ENCODE peak calls at places on chromosomes 13 and 19, in six cellular contexts. W, C, U, V, Y and B are unnamed samples.

GRCh38 chr19:10305139-10305806 is 4.3 kb downstream of the ZGLP1 start:
- ATAC-seq in U (no peak), C (peak), W (no peak), Y (no peak), V (no peak), B (no peak)

GRCh38 chr13:53042897-53043296 is 14.3 kb downstream of the OLFM4 start:
- ATAC-seq in V (no peak), U (no peak), Y (no peak), W (no peak), C (no peak), B (no peak)

GRCh38 chr19:38057954-38058690 is 151.1 kb downstream of the SIPA1L3 start:
- ATAC-seq in U (peak), Y (no peak), W (no peak), C (peak), V (peak), B (no peak)

GRCh38 chr13:73993661-73994060 is 140.5 kb downstream of the KLF12 start:
- ATAC-seq in Y (no peak), W (no peak), U (no peak), C (no peak), V (no peak), B (no peak)

GRCh38 chr19:19026299-19026971 is 6.9 kb downstream of the SUGP2 start:
- ATAC-seq in W (peak), U (no peak), Y (peak), C (no peak), V (peak), B (no peak)

GRCh38 chr13:35879111-35879510 is 252.1 kb downstream of the DCLK1 start:
- ATAC-seq in U (no peak), W (no peak), V (no peak), Y (no peak), C (no peak), B (no peak)

GRCh38 chr13:40503966-40504591 is 162.4 kb downstream of the FOXO1 start:
- ATAC-seq in C (peak), U (peak), Y (no peak), W (no peak), V (peak), B (peak)

GRCh38 chr19:34217952-34218817 is 36.2 kb upstream of the GARRE1 start:
- ATAC-seq in V (no peak), W (peak), U (peak), C (peak), Y (peak), B (no peak)

GRCh38 chr19:811511-812048 is 10.2 kb downstream of the PLPPR3 start:
- ATAC-seq in V (no peak), W (peak), Y (no peak), U (no peak), C (no peak), B (no peak)

GRCh38 chr13:31073859-31074718 is 87.6 kb downstream of the HSPH1 start:
- ATAC-seq in Y (peak), U (no peak), W (no peak), C (peak), V (no peak), B (no peak)
- TF ChIP-seq EP300 in Y (peak), U (no peak), W (no peak), C (no peak), V (no peak), B (no peak)

DNA sequence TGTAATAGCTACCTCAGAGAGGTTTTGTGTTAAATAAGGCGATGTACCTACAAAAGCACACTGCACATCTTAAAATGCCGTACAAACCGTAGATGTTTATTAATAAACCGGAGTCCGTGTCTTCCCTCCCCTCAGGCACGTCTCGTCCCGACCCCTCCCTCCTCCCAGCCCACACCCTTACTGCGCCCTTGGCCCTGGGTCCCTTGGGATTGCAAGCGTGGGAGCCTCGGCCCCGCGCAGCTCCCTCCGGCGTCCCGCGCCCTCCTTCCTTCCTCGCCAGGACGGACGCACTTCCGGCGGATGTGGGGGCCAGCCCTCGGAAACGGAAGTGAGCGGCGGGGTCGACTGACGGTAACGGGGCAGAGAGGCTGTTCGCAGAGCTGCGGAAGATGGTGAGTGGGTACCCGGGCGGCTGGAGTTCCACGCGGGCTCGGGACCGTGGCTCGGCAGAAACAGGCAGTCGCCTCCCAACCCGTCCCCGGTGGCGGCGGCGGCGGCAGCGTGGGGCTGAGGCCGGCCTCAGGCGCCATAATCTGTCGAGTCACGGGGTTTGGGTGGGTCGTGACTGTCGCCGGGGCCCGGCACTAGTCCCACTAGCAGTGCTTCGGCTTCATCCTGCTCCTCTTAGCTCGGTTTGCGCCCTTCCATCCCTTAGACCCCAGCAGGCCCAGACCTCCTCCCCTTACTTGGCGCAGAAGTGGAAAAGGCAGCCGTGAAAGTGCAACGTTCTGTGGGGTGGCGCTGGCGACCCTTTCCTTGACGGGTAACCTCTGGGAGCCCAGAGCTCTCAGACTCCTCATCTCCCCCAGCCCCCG is at the start of gene POMP:
- ATAC-seq in C (peak), W (peak), Y (peak), V (peak), U (peak), B (peak)
- TF ChIP-seq EP300 in C (peak), W (peak), Y (no peak), V (no peak), U (no peak), B (no peak)

DNA sequence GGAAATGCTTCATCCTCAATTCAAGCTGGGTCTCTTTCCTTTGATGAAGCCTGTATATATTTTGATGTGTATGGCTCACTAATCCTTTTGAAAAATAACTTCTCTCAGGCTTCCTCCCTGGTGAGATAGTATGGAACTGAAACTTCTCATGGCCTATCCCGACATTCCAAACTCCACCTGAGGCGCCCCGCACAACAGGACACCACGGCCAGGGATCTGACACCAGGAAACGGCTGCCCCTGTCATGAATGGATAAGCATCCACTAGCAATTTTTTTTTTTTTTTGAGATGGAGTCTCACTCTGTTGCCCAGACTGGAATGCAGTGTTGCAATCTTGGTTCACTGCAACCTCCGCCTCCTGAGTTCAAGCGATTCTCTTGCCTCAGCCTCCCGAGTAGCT is 16.4 kb downstream of the SLC7A1 start:
- ATAC-seq in U (no peak), W (no peak), Y (no peak), C (no peak), V (no peak), B (no peak)
- TF ChIP-seq EP300 in U (no peak), W (no peak), Y (no peak), C (no peak), V (no peak), B (no peak)

DNA sequence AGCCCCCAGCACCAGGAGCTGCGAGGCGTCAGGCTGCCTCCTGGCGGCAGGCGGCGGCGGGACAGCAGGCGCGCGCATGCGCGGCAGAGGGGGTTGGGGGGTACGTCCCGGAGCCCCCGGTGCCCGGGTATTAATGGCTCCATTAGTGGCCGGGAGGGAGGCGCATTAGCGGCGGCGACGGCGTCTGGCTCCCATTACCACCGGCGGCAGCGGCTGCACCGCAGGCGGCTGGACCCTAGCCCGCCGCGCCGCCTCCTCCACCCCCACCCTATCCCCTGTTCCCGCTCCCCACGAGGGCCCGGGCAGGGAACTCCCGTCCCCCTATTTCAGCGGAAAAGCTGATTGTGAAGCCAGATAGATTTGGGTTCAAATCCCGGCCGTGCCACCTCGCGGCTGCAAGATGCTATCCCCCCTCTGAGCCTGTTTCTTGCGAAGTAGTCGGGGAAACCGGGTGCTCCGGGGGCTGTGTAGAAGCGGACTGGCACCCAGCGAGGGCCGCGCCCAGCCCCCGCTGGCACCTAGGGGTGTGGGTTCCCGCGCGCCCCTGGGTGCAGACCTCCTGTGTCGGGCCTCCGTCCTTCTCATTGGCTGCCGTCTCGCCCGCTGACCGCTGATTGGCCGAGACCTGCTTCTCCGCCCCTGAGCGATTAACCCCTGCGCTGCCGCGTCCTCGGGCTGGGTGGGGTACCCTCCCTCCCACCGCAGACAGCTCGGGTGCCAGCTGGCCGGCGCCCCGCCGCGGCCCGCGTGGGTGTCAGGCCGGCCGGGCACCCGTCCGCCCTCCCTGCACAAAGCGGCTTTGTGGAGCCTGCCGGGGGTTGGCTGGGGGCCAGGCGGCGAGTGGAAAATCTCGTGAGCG is 11.1 kb downstream of the CIC start:
- ATAC-seq in V (peak), C (peak), U (peak), W (peak), Y (peak), B (peak)
- TF ChIP-seq EP300 in V (no peak), C (peak), U (no peak), W (no peak), Y (no peak), B (no peak)

DNA sequence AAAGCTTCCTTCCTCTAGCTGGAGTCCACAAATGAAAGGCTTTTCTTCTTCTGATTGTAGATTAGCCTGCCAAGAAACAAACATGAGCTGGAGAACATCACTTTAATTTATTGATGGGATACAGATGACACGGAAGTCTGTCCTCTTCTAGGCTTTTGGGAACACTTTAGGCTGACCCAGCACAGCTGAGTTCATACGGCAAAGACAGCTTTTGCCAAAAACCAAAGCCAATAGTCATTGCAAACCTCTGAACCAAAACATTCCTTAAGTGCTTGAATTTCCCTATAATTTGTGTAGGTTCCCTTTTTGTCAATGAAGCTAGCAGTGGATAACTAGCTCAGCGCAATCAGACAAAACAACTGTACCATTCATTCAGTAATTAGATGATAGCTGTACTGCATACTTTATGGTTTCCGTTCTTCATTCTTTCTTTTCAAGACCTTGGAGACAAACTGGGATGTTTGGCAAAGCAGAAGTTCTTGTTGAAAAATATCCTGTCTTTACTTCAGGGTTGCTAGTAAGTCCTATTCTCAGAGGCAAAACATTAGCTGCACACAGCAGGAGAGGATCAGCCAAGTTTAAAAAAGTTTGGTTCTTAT is 95.7 kb upstream of the SPRY2 start:
- ATAC-seq in Y (no peak), U (no peak), V (no peak), W (no peak), C (peak), B (peak)
- TF ChIP-seq EP300 in Y (no peak), U (no peak), V (no peak), W (no peak), C (no peak), B (no peak)

GRCh38 chr19:3433313-3433712 is 47.0 kb downstream of the SMIM24 start:
- ATAC-seq in C (no peak), U (no peak), V (no peak), W (no peak), Y (no peak), B (no peak)

GRCh38 chr19:3431760-3432397 is 48.4 kb downstream of the SMIM24 start:
- ATAC-seq in W (no peak), C (no peak), U (no peak), Y (no peak), V (no peak), B (no peak)

GRCh38 chr19:3433805-3434540 is 46.4 kb downstream of the SMIM24 start:
- ATAC-seq in Y (no peak), C (no peak), U (no peak), W (no peak), V (no peak), B (no peak)

GRCh38 chr19:3440082-3440481 is 40.2 kb downstream of the SMIM24 start:
- ATAC-seq in W (peak), Y (peak), C (peak), V (peak), U (peak), B (no peak)

DNA sequence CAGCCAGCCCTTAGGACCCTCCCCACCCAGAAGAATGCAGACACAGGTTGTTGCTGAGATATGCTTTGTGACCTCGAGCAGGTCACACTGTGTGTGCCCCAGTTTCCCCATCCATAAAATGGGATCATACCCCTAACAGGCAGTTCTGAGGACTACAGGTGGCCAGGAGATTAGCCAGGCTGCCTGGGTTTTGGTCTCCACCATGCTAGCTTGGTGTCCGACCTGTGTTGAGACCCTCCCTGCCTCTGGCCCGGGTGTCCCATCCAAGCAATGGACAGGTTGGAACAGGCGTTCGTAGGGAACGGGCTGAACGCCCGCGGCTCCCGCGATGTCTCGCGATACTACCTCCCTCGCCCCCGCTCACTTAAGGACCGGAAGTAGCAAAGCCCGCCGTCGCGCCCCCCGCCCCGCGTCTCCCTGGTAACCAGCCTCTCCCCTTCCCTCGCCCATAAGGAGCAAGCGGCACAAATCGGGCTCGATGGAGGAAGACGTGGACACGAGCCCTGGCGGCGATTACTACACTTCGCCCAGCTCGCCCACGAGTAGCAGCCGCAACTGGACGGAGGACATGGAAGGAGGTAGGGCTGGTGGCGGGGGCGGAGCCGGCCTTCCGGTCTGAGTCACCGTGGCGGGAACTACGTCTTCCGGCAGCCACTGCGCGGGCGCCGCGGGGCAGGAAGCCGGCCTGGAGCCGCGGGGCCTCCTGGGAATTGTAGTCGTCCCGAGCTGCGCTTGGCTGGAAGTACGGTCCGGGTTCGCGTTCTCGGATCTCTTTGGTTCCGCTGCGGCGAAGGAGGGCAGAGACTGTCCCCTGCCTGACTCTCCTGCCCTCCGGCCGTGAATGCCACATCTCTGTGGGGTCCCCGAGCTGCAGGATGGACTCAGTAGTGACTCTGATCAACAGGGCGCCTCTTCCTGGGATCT is 45.4 kb downstream of the SMIM24 start:
- ATAC-seq in C (peak), V (peak), Y (peak), U (peak), W (peak), B (peak)
- TF ChIP-seq EP300 in C (no peak), V (no peak), Y (no peak), U (no peak), W (no peak), B (no peak)

GRCh38 chr19:15562145-15562544 is 52.9 kb upstream of the CYP4F8 start:
- ATAC-seq in U (no peak), Y (no peak), C (no peak), W (no peak), V (no peak), B (no peak)
- TF ChIP-seq EP300 in U (no peak), Y (no peak), C (no peak), W (no peak), V (no peak), B (no peak)